ENCODE peak calls at places on chromosomes 13 and 19, in six cellular contexts. J is endodermal cell, Y is heart left ventricle, R is psoas muscle, M is stomach, L is GM23338. N is an unnamed sample.

GRCh38 chr13:49071341-49071937 is 95.7 kb downstream of the FNDC3A start:
- DNase-seq in J (no peak), Y (no peak), R (no peak), M (no peak), L (no peak), N (no peak)

GRCh38 chr19:55179570-55180484 is at the start of gene SYT5:
- DNase-seq in J (peak; percentile 89), Y (peak; percentile 43), R (no peak), M (peak; percentile 40), L (peak; percentile 74), N (no peak)

GRCh38 chr13:73671011-73671410 is 463.2 kb downstream of the KLF12 start:
- DNase-seq in J (no peak), Y (no peak), R (no peak), M (no peak), L (no peak), N (no peak)

GRCh38 chr19:29429581-29429980 is 96.2 kb upstream of the VSTM2B start:
- DNase-seq in J (no peak), Y (no peak), R (no peak), M (no peak), L (no peak), N (no peak)

GRCh38 chr13:27339299-27339698 is 68.7 kb downstream of the RASL11A start:
- DNase-seq in J (peak; percentile 92), Y (no peak), R (no peak), M (peak; percentile 39), L (peak; percentile 89), N (peak; percentile 52)

GRCh38 chr13:49560270-49561063 is 24.9 kb downstream of the RCBTB1 start:
- DNase-seq in J (peak; percentile 81), Y (no peak), R (no peak), M (peak; percentile 74), L (peak; percentile 52), N (peak; percentile 66)

GRCh38 chr13:93876236-93876635 is 603.2 kb downstream of the DCT start:
- DNase-seq in J (no peak), Y (no peak), R (no peak), M (no peak), L (no peak), N (no peak)

GRCh38 chr19:32651729-32652140 is 23.2 kb downstream of the ANKRD27 start:
- DNase-seq in J (peak; percentile 91), Y (peak; percentile 36), R (no peak), M (peak; percentile 30), L (peak; percentile 81), N (peak; percentile 42)

GRCh38 chr13:64928704-64929499 is 2301.2 kb downstream of the PCDH9 start:
- DNase-seq in J (no peak), Y (no peak), R (no peak), M (no peak), L (no peak), N (peak; percentile 62)

GRCh38 chr19:11987405-11988231 is 22.8 kb downstream of the ZNF763 start:
- DNase-seq in J (peak; percentile 98), Y (peak; percentile 95), R (peak; percentile 97), M (peak; percentile 97), L (peak; percentile 99), N (peak; percentile 94)

GRCh38 chr13:106847049-106847448 is 279.1 kb upstream of the ARGLU1 start:
- DNase-seq in J (no peak), Y (no peak), R (no peak), M (no peak), L (no peak), N (no peak)

GRCh38 chr13:102039264-102039663 is 362.6 kb downstream of the FGF14 start:
- DNase-seq in J (no peak), Y (peak; percentile 35), R (no peak), M (no peak), L (no peak), N (no peak)

GRCh38 chr13:92197669-92198068 is 799.2 kb downstream of the GPC5 start:
- DNase-seq in J (no peak), Y (no peak), R (no peak), M (no peak), L (no peak), N (no peak)

GRCh38 chr13:28239374-28239773 is 101.0 kb downstream of the PAN3 start:
- DNase-seq in J (no peak), Y (no peak), R (no peak), M (no peak), L (no peak), N (peak; percentile 92)

GRCh38 chr19:43777163-43777700 is 3.5 kb downstream of the KCNN4 start:
- DNase-seq in J (no peak), Y (no peak), R (peak; percentile 53), M (no peak), L (no peak), N (peak; percentile 29)

GRCh38 chr19:14081797-14082674 is 3.5 kb downstream of the C19orf67 start:
- DNase-seq in J (no peak), Y (peak; percentile 55), R (peak; percentile 76), M (peak; percentile 45), L (no peak), N (no peak)

GRCh38 chr13:98393873-98394272 is 183.0 kb downstream of the STK24 start:
- DNase-seq in J (no peak), Y (no peak), R (peak; percentile 53), M (no peak), L (no peak), N (no peak)

GRCh38 chr13:111005364-111005763 is 90.5 kb upstream of the ANKRD10 start:
- DNase-seq in J (no peak), Y (no peak), R (no peak), M (no peak), L (no peak), N (peak; percentile 42)

GRCh38 chr13:70339738-70340137 is 231.5 kb upstream of the KLHL1 start:
- DNase-seq in J (peak; percentile 81), Y (no peak), R (peak; percentile 15), M (peak; percentile 28), L (peak; percentile 83), N (peak; percentile 0)

GRCh38 chr19:30109565-30109964 is 167.5 kb downstream of the URI1 start:
- DNase-seq in J (no peak), Y (no peak), R (no peak), M (no peak), L (no peak), N (no peak)

GRCh38 chr19:27734496-27735220 is 1478.3 kb downstream of the UQCRFS1 start:
- DNase-seq in J (no peak), Y (no peak), R (no peak), M (no peak), L (no peak), N (no peak)

GRCh38 chr13:109816979-109817275 is 30.5 kb upstream of the IRS2 start:
- DNase-seq in J (no peak), Y (no peak), R (no peak), M (no peak), L (no peak), N (no peak)

GRCh38 chr19:18361646-18362045 is 21.2 kb downstream of the PGPEP1 start:
- DNase-seq in J (no peak), Y (no peak), R (no peak), M (no peak), L (no peak), N (no peak)

GRCh38 chr19:18362934-18363542 is 22.6 kb downstream of the PGPEP1 start:
- DNase-seq in J (no peak), Y (no peak), R (no peak), M (no peak), L (no peak), N (peak; percentile 36)

GRCh38 chr19:18366027-18366435 is 19.9 kb upstream of the GDF15 start:
- DNase-seq in J (no peak), Y (no peak), R (no peak), M (no peak), L (no peak), N (no peak)

GRCh38 chr19:18363787-18364186 is 22.2 kb upstream of the GDF15 start:
- DNase-seq in J (no peak), Y (no peak), R (no peak), M (no peak), L (no peak), N (no peak)

DNA sequence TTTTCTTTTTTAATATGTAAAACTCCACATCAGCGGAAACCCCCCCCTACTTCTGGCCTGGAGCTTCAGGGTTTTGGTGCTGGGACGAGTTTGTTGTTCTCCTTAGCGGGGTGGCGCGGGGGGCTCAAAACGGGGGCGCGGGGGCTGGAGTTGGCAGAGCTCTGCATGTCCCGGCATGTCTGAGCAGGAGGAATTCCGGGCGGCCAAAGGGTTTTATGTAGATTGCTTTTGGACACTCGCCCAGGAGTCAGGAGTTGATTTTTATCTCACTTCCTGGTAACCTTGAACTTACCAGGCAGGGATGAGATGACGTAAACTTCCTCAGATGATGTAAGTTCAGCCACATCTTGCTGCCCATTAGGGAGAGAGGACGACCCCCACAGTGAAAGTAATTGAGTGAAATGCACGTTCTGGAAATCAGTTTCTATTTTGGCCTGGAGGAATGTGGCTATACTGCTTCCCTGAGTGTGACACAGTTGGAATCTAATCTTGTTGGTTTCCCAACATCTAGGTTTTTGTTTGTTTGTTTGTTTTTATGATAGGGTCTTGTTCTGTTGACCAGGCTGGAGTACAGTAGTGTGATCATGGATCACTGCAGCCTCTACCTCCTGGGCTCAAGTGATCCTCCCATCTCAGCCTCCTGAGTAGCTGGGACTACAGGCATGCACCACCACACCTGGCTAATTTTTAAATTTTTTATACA is 21.0 kb upstream of the GDF15 start:
- DNase-seq in J (no peak), Y (peak; percentile 85), R (no peak), M (peak; percentile 92), L (peak; percentile 78), N (peak; percentile 99)
- H3K4me3 ChIP-seq in J (no peak overlapping the region), Y (peak overlapping the region; percentile 28), R (no peak overlapping the region), M (peak overlapping the region; percentile 3), L (no peak overlapping the region), N (no peak overlapping the region)

DNA sequence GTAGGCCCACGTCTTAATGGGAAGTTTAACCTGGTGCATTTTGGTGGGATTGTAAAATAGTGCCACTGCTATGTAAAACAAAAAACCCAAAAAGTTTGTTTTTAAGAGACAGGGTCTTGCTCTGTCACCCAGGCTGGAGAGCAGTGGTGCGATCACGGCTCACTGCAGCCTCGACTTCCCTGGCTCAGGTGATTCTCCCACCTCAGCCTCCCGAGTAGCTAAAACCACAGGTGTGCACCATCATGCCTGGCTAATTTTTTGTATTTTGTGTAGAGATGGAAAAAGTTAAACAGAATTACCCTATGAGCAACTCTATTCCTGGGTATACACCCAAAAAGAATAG is 820 bp upstream of the REXO1 start:
- DNase-seq in J (no peak), Y (no peak), R (no peak), M (no peak), L (no peak), N (no peak)
- TF ChIP-seq CTCF in J (no peak), Y (no peak), R (no peak), M (no peak), L (no peak), N (no peak)

DNA sequence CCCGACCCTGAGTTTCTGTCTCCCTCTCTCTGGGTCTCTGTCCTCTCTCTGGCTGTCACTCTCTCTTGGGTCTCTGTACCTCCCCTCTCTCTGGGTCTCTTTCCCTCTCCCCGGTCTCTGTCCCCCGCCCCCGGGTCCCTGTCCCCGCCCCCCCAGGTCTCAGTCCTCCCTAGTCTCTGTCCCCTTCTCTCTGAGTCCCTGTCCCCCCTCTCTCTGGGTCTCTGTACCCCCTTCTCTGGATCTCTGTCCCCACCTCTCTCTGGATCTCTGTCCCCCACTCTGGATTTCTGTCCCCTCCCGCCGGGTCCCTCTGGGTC is 2.3 kb upstream of the FTL start:
- DNase-seq in J (peak; percentile 58), Y (no peak), R (no peak), M (no peak), L (peak; percentile 29), N (no peak)
- H3K4me3 ChIP-seq in J (no peak overlapping the region), Y (no peak overlapping the region), R (no peak overlapping the region), M (peak overlapping the region; percentile 6), L (no peak overlapping the region), N (no peak overlapping the region)

DNA sequence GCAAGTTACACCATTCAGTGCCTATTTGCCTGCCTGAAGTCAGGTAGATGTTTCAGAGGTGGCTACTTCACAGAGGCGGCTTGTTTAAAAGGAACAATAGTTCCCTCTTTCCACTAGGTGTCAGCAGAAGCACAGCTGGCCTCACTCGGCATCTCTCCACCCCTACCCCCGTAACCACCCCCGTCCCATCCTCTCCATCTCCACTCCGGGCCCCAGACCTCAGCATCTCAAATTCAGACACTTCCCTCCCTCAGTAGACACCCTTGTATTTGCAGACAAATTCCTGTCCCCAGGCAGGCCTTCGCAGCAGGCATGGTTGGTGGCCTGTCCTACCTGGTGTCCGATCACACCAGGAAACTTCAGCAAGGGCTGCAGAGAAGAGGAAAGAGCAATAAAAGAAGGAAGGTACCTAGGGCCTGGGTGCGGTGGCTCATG is 9.1 kb upstream of the DPP9 start:
- DNase-seq in J (peak; percentile 85), Y (no peak), R (peak; percentile 74), M (peak; percentile 44), L (peak; percentile 91), N (peak; percentile 71)
- TF ChIP-seq CTCF in J (peak; percentile 90), Y (peak; percentile 82), R (peak; percentile 75), M (peak; percentile 61), L (peak; percentile 96), N (peak; percentile 78)